ENCODE peak calls at places on chromosomes 6 and 20, in five cellular contexts. H, X, V, N and E are unnamed samples.
A peak's percentile ranks its signal among the peaks of the same experiment; 100 is the strongest.

GRCh38 chr20:49400410-49400809 is 82.1 kb downstream of the KCNB1 start:
- DNase-seq in X (peak; percentile 32), V (no peak), H (no peak), N (no peak), E (no peak)

GRCh38 chr6:135853227-135853626 is 1.7 kb downstream of the PDE7B start:
- DNase-seq in X (peak; percentile 79), H (no peak), N (no peak), V (no peak), E (no peak)

GRCh38 chr6:11007715-11008608 is 36.1 kb downstream of the ELOVL2 start:
- DNase-seq in H (no peak), N (no peak), V (no peak), X (peak; percentile 66), E (no peak)

GRCh38 chr6:42428326-42429041 is 23.2 kb downstream of the TRERF1 start:
- DNase-seq in X (no peak), N (no peak), V (peak; percentile 61), H (no peak), E (no peak)

GRCh38 chr20:45041464-45042337 is 59.2 kb downstream of the KCNS1 start:
- DNase-seq in H (no peak), V (no peak), X (peak; percentile 69), N (no peak), E (no peak)

GRCh38 chr20:42118001-42118400 is 499.8 kb upstream of the CHD6 start:
- DNase-seq in V (no peak), X (no peak), N (no peak), H (no peak), E (no peak)

GRCh38 chr6:141105481-141105880 is 1027.2 kb upstream of the GJE1 start:
- DNase-seq in H (no peak), V (no peak), N (no peak), X (peak; percentile 53), E (no peak)

GRCh38 chr20:37081717-37082289 is 14.0 kb downstream of the RBL1 start:
- DNase-seq in V (no peak), X (no peak), N (no peak), H (no peak), E (no peak)

GRCh38 chr20:57619053-57619831 is 984 bp downstream of the ZBP1 start:
- DNase-seq in X (no peak), V (peak; percentile 52), H (peak; percentile 86), N (no peak), E (no peak)

GRCh38 chr6:20211941-20212391 is 303 bp downstream of the MBOAT1 start:
- DNase-seq in X (peak; percentile 47), H (no peak), N (no peak), V (no peak), E (no peak)

GRCh38 chr6:34493344-34493743 is 27.5 kb downstream of the PACSIN1 start:
- DNase-seq in V (no peak), X (no peak), N (no peak), H (no peak), E (no peak)

GRCh38 chr20:57907131-57908083 is 197.6 kb upstream of the PMEPA1 start:
- DNase-seq in N (no peak), H (no peak), X (no peak), V (no peak), E (no peak)

GRCh38 chr6:125843593-125843992 is 52.8 kb downstream of the NCOA7 start:
- DNase-seq in N (no peak), X (no peak), V (no peak), H (no peak), E (no peak)

GRCh38 chr20:20303742-20304141 is 64.2 kb upstream of the INSM1 start:
- DNase-seq in X (no peak), V (no peak), N (no peak), H (no peak), E (peak; percentile 39)

GRCh38 chr6:42935322-42935721 is 6.0 kb downstream of the CNPY3 start:
- DNase-seq in V (no peak), X (no peak), H (no peak), N (no peak), E (no peak)

GRCh38 chr6:75505426-75505825 is 11.8 kb upstream of the FILIP1 start:
- DNase-seq in V (no peak), N (no peak), H (no peak), X (no peak), E (no peak)

GRCh38 chr6:135667694-135668455 is 170.3 kb upstream of the AHI1 start:
- DNase-seq in V (no peak), H (no peak), X (peak; percentile 39), N (no peak), E (no peak)

GRCh38 chr20:46031701-46032254 is 2.8 kb downstream of the SLC12A5 start:
- DNase-seq in X (no peak), N (no peak), H (no peak), V (no peak), E (peak; percentile 50)

GRCh38 chr6:85346196-85346595 is 103.7 kb upstream of the NT5E start:
- DNase-seq in H (no peak), N (no peak), V (no peak), X (no peak), E (no peak)

GRCh38 chr6:140833396-140833795 is 1299.3 kb upstream of the GJE1 start:
- DNase-seq in X (no peak), H (no peak), V (no peak), N (no peak), E (no peak)

GRCh38 chr6:122838060-122838780 is 49.2 kb downstream of the SMPDL3A start:
- DNase-seq in H (no peak), X (peak; percentile 47), V (no peak), N (no peak), E (no peak)

GRCh38 chr6:135488023-135488422 is 9.5 kb downstream of the AHI1 start:
- DNase-seq in N (no peak), V (no peak), H (no peak), X (peak; percentile 82), E (no peak)

GRCh38 chr20:37929366-37930014 is 26.6 kb downstream of the VSTM2L start:
- DNase-seq in N (no peak), X (no peak), V (no peak), H (no peak), E (no peak)

GRCh38 chr20:38345643-38346042 is 639 bp upstream of the LBP start:
- DNase-seq in X (no peak), N (no peak), V (peak; percentile 64), H (no peak), E (no peak)

GRCh38 chr20:15854871-15855270 is 718.4 kb downstream of the KIF16B start:
- DNase-seq in X (no peak), V (no peak), H (no peak), N (no peak), E (no peak)

GRCh38 chr6:148530976-148531375 is 188.3 kb downstream of the SASH1 start:
- DNase-seq in V (no peak), N (no peak), X (peak; percentile 46), H (no peak), E (no peak)

GRCh38 chr6:160513836-160514235 is 150.2 kb downstream of the LPA start:
- DNase-seq in N (no peak), V (no peak), X (no peak), H (no peak), E (no peak)

GRCh38 chr6:52415917-52416628 is 4.1 kb upstream of the EFHC1 start:
- DNase-seq in X (peak; percentile 29), V (no peak), H (no peak), N (no peak), E (no peak)